ENCODE peak calls at places on chromosome 6, in ten cellular contexts. C is AG04450; W is stimulated activated naive B cell treated with anti-CD40 and anti-IgM and Interleukin-4, amounts not matched to agents 10 μg/mL and 1 μg/mL and 100 μg/mL, for 72 hours; I is activated T-cell treated with anti-CD3 and anti-CD28 coated beads, Interleukin-2, amount 50 U/mL, for 72 hours; B is breast epithelium; S is NCI-H2029; J is activated naive CD4-positive, alpha-beta T cell; E is HFFc6; N is Panc1; H is stimulated activated CD4-positive, alpha-beta T cell treated with anti-CD3 and anti-CD28 coated beads, Interleukin-12 subunit alpha, Interleukin-12 subunit beta, amount 100 ng/mL, for 48 hours. M is an unnamed sample.

GRCh38 chr6:43687437-43688347 is at the start of gene MRPS18A:
- DNase-seq in S (peak), J (peak), C (no peak), H (peak), B (peak), I (peak), W (peak), E (peak), N (no peak), M (peak)

GRCh38 chr6:150685860-150686259 is 86.2 kb downstream of the PLEKHG1 start:
- DNase-seq in H (peak), S (peak), B (no peak), W (no peak), I (peak), J (no peak), C (no peak), E (no peak), N (peak), M (no peak)

GRCh38 chr6:132190097-132190814 is 211.0 kb downstream of the MOXD1 start:
- DNase-seq in W (peak), B (no peak), S (no peak), J (no peak), N (peak), E (peak), I (no peak), C (no peak), H (no peak), M (no peak)

GRCh38 chr6:80553071-80553740 is 446.7 kb downstream of the BCKDHB start:
- DNase-seq in H (no peak), N (no peak), C (no peak), I (no peak), W (no peak), E (no peak), J (no peak), B (no peak), S (no peak), M (no peak)

GRCh38 chr6:7295916-7296315 is 17.1 kb downstream of the SSR1 start:
- DNase-seq in C (no peak), J (no peak), I (no peak), N (no peak), S (no peak), E (no peak), B (no peak), H (no peak), W (no peak), M (no peak)

GRCh38 chr6:115885636-115886366 is 174.9 kb downstream of the FRK start:
- DNase-seq in N (no peak), E (no peak), S (no peak), C (no peak), H (no peak), I (no peak), W (no peak), J (no peak), B (no peak), M (no peak)

GRCh38 chr6:15344831-15345230 is 99.0 kb downstream of the JARID2 start:
- DNase-seq in C (no peak), B (no peak), H (no peak), N (no peak), W (no peak), I (no peak), E (no peak), S (no peak), J (no peak), M (no peak)

GRCh38 chr6:35919085-35919826 is 1.6 kb downstream of the SRPK1 start:
- DNase-seq in N (no peak), C (no peak), J (no peak), H (no peak), B (no peak), S (no peak), I (peak), W (no peak), E (no peak), M (peak)

M was measured in cardiac muscle cell.